ENCODE peak calls at places on chromosomes 3 and 15, in ten cellular contexts. S is astrocyte of the spinal cord, J is RWPE1, E is B cell, F is fibroblast of the aortic adventitia, B is upper lobe of right lung, U is AG09309, T is neural progenitor cell, Z is tibial nerve, N is A549. G is an unnamed sample.

GRCh38 chr3:12706504-12707253 is 42.8 kb upstream of the RAF1 start:
- DNase-seq in S (peak; percentile 70), J (peak; percentile 56), E (peak; percentile 59), F (peak; percentile 68), B (no peak), U (no peak), T (peak; percentile 75), Z (peak; percentile 59), N (peak; percentile 59), G (peak; percentile 68)

GRCh38 chr3:46299608-46300460 is 54.1 kb upstream of the CCR2 start:
- DNase-seq in S (no peak), J (no peak), E (peak; percentile 39), F (no peak), B (no peak), U (no peak), T (no peak), Z (no peak), N (no peak), G (no peak)

GRCh38 chr3:124843496-124843895 is 43.7 kb downstream of the ITGB5 start:
- DNase-seq in S (no peak), J (no peak), E (no peak), F (no peak), B (no peak), U (no peak), T (no peak), Z (no peak), N (no peak), G (no peak)

GRCh38 chr3:19190602-19191001 is 42.3 kb downstream of the KCNH8 start:
- DNase-seq in S (no peak), J (no peak), E (no peak), F (no peak), B (no peak), U (no peak), T (no peak), Z (no peak), N (no peak), G (no peak)

GRCh38 chr3:32438596-32439344 is 47.1 kb downstream of the CMTM7 start:
- DNase-seq in S (no peak), J (no peak), E (peak; percentile 69), F (peak; percentile 18), B (no peak), U (no peak), T (no peak), Z (no peak), N (no peak), G (no peak)

GRCh38 chr15:55628369-55628730 is 40.2 kb upstream of the PYGO1 start:
- DNase-seq in S (no peak), J (no peak), E (no peak), F (peak; percentile 5), B (no peak), U (no peak), T (no peak), Z (no peak), N (no peak), G (peak; percentile 42)

GRCh38 chr3:188274249-188274915 is 120.4 kb downstream of the LPP start:
- DNase-seq in S (peak; percentile 32), J (no peak), E (no peak), F (peak; percentile 68), B (no peak), U (no peak), T (no peak), Z (no peak), N (no peak), G (peak; percentile 88)

GRCh38 chr3:34683851-34684250 is 885.4 kb downstream of the PDCD6IP start:
- DNase-seq in S (peak; percentile 59), J (no peak), E (no peak), F (peak; percentile 63), B (peak; percentile 82), U (peak; percentile 18), T (peak; percentile 79), Z (peak; percentile 65), N (peak; percentile 2), G (peak; percentile 11)

GRCh38 chr3:15331606-15332404 is 581 bp downstream of the SH3BP5 start:
- DNase-seq in S (no peak), J (no peak), E (peak; percentile 76), F (peak; percentile 51), B (peak; percentile 78), U (no peak), T (peak; percentile 59), Z (peak; percentile 63), N (peak; percentile 19), G (no peak)

GRCh38 chr3:124656531-124656930 is 73.7 kb upstream of the UMPS start:
- DNase-seq in S (no peak), J (no peak), E (no peak), F (no peak), B (no peak), U (no peak), T (no peak), Z (no peak), N (no peak), G (no peak)

GRCh38 chr3:153038779-153039178 is 123.2 kb upstream of the RAP2B start:
- DNase-seq in S (no peak), J (no peak), E (no peak), F (no peak), B (no peak), U (no peak), T (no peak), Z (no peak), N (no peak), G (peak; percentile 10)

GRCh38 chr3:158768881-158769518 is 32.9 kb upstream of the MFSD1 start:
- DNase-seq in S (peak; percentile 96), J (peak; percentile 43), E (no peak), F (peak; percentile 98), B (no peak), U (peak; percentile 89), T (peak; percentile 11), Z (peak; percentile 68), N (no peak), G (peak; percentile 97)

GRCh38 chr15:38490231-38490630 is 36.3 kb downstream of the FAM98B start:
- DNase-seq in S (peak; percentile 70), J (no peak), E (no peak), F (peak; percentile 23), B (no peak), U (no peak), T (no peak), Z (no peak), N (no peak), G (peak; percentile 21)

GRCh38 chr3:8345396-8345795 is 156.2 kb upstream of the LMCD1 start:
- DNase-seq in S (peak; percentile 6), J (no peak), E (no peak), F (no peak), B (no peak), U (no peak), T (no peak), Z (no peak), N (no peak), G (no peak)

GRCh38 chr3:195892355-195893120 is 15.8 kb downstream of the TNK2 start:
- DNase-seq in S (peak; percentile 76), J (no peak), E (no peak), F (peak; percentile 83), B (no peak), U (no peak), T (peak; percentile 56), Z (peak; percentile 27), N (no peak), G (peak; percentile 68)
- TF ChIP-seq CTCF in S (peak; percentile 32), J (no peak), E (no peak), F (peak; percentile 24), B (no peak), U (no peak), T (no peak), Z (no peak), N (no peak), G (no peak)

GRCh38 chr3:71458895-71459294 is 124.6 kb downstream of the FOXP1 start:
- DNase-seq in S (no peak), J (no peak), E (no peak), F (no peak), B (no peak), U (no peak), T (no peak), Z (no peak), N (no peak), G (no peak)

GRCh38 chr3:71456826-71457225 is 126.7 kb downstream of the FOXP1 start:
- DNase-seq in S (no peak), J (no peak), E (no peak), F (no peak), B (no peak), U (no peak), T (no peak), Z (no peak), N (no peak), G (no peak)

GRCh38 chr3:71453822-71454512 is 129.6 kb downstream of the FOXP1 start:
- DNase-seq in S (no peak), J (no peak), E (no peak), F (no peak), B (no peak), U (no peak), T (no peak), Z (no peak), N (no peak), G (no peak)

GRCh38 chr3:71454513-71455423 is 128.8 kb downstream of the FOXP1 start:
- DNase-seq in S (no peak), J (no peak), E (no peak), F (no peak), B (no peak), U (no peak), T (no peak), Z (no peak), N (no peak), G (no peak)

GRCh38 chr3:71456155-71456554 is 127.4 kb downstream of the FOXP1 start:
- DNase-seq in S (no peak), J (no peak), E (no peak), F (peak; percentile 33), B (no peak), U (no peak), T (no peak), Z (no peak), N (no peak), G (peak; percentile 28)
- TF ChIP-seq CTCF in S (no peak), J (no peak), E (peak; percentile 20), F (peak; percentile 30), B (no peak), U (peak; percentile 14), T (no peak), Z (no peak), N (no peak), G (peak; percentile 26)

GRCh38 chr3:33447958-33448357 is 7.8 kb upstream of the UBP1 start:
- DNase-seq in S (no peak), J (no peak), E (no peak), F (no peak), B (no peak), U (no peak), T (peak; percentile 18), Z (no peak), N (no peak), G (no peak)
- TF ChIP-seq CTCF in S (no peak), J (no peak), E (no peak), F (no peak), B (no peak), U (no peak), T (no peak), Z (no peak), N (no peak), G (no peak)

DNA sequence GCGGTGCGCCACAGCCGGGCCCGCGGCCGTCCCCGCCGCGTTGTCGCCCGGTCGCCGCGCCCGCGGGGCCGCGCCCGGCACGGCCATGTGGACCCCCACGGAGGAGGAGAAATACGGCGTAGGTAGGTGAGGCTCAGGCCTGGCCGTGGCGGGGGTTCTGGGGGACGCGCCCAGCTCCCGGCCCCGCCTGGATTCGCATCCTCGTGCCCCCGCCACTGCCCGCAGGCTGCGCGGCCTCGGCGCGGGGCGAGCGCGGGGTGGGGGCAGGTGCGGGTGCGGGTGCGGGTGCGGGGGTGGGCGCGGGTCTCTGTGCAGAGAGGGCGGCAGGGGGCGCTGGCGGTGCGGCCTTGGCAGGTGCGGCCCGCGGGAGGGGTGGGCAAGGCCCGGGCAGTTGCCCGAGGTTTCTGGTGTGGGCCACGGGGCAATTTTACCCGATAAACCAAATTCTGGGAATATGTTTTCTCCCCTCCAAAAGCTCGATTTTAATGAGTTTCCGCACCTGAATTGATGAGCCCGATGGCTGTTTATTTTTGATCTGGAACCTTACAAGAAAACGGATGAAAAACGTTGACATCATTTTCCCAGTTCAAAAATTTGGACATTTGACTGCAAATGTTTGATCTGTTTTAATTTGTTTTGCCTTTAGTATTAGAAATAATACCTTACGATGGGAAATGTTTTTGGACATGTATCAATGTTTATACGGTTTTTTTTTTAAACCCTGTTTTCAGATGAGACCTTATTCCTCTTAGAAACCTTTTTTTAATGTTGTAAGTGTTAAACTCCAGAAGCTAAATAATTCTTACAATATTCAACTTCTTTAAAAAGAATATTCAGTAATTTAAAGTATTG is 678 bp downstream of the DOCK3 start:
- DNase-seq in S (no peak), J (no peak), E (peak; percentile 75), F (no peak), B (peak; percentile 78), U (no peak), T (peak; percentile 85), Z (no peak), N (no peak), G (no peak)
- TF ChIP-seq CTCF in S (peak; percentile 21), J (peak; percentile 38), E (peak; percentile 45), F (no peak), B (peak; percentile 27), U (no peak), T (peak; percentile 75), Z (no peak), N (peak; percentile 62), G (peak; percentile 17)

G was measured in fibroblast of villous mesenchyme.